ENCODE peak calls at places on chromosomes 3 and 15, in five cellular contexts. H is activated T-cell treated with anti-CD3 and anti-CD28 coated beads, Interleukin-2, amount 50 U/mL, for 24 hours; S is heart left ventricle; Y is Right ventricle myocardium superior; I is fibroblast of lung. K is an unnamed sample.

GRCh38 chr15:59688383-59688887 is 685 bp downstream of the BNIP2 start:
- DNase-seq in Y (no peak), S (no peak), H (no peak), I (peak), K (peak)

GRCh38 chr15:40412095-40412759 is 6.6 kb downstream of the IVD start:
- DNase-seq in Y (no peak), H (no peak), S (no peak), I (no peak), K (no peak)

GRCh38 chr15:70156781-70157261 is 59.1 kb upstream of the TLE3 start:
- DNase-seq in Y (peak), H (no peak), S (peak), I (peak), K (peak)

GRCh38 chr15:52790166-52790708 is at the start of gene ONECUT1:
- DNase-seq in Y (peak), H (peak), I (peak), S (no peak), K (peak)

GRCh38 chr3:128605091-128606046 is 45.2 kb downstream of the RPN1 start:
- DNase-seq in H (no peak), S (no peak), Y (no peak), I (no peak), K (no peak)

GRCh38 chr3:171650193-171650592 is 160.1 kb downstream of the PLD1 start:
- DNase-seq in H (no peak), I (no peak), S (no peak), Y (no peak), K (no peak)

GRCh38 chr3:159058859-159059258 is 257.0 kb downstream of the MFSD1 start:
- DNase-seq in I (no peak), Y (no peak), S (no peak), H (no peak), K (no peak)

GRCh38 chr15:73190189-73190601 is 137.9 kb downstream of the NEO1 start:
- DNase-seq in S (no peak), I (peak), Y (no peak), H (no peak), K (no peak)

GRCh38 chr3:136276049-136276755 is 26.1 kb downstream of the PCCB start:
- DNase-seq in S (no peak), Y (no peak), I (peak), H (no peak), K (no peak)

GRCh38 chr3:4531478-4532025 is 38.4 kb downstream of the ITPR1 start:
- DNase-seq in S (no peak), I (peak), H (no peak), Y (no peak), K (no peak)

GRCh38 chr3:186815490-186815889 is 9.2 kb upstream of the RFC4 start:
- DNase-seq in H (no peak), S (no peak), Y (no peak), I (peak), K (peak)

GRCh38 chr15:100635406-100636071 is 33.1 kb downstream of the ASB7 start:
- DNase-seq in I (no peak), S (no peak), Y (no peak), H (no peak), K (no peak)

GRCh38 chr3:12990781-12991480 is 82.3 kb downstream of the IQSEC1 start:
- DNase-seq in I (peak), S (no peak), H (no peak), Y (peak), K (peak)

GRCh38 chr3:16174389-16174788 is at the start of gene GALNT15:
- DNase-seq in Y (peak), S (peak), H (no peak), I (peak), K (peak)

GRCh38 chr3:100810671-100811070 is 101.4 kb downstream of the TFG start:
- DNase-seq in H (no peak), Y (no peak), I (peak), S (no peak), K (peak)

GRCh38 chr3:128424508-128425069 is 42.1 kb downstream of the DNAJB8 start:
- DNase-seq in H (no peak), I (peak), S (no peak), Y (no peak), K (no peak)

GRCh38 chr3:177237206-177237605 is 39.9 kb upstream of the TBL1XR1 start:
- DNase-seq in H (no peak), I (peak), Y (no peak), S (no peak), K (no peak)

GRCh38 chr3:161925749-161926360 is 429.2 kb downstream of the OTOL1 start:
- DNase-seq in H (no peak), Y (no peak), I (no peak), S (no peak), K (no peak)

GRCh38 chr15:38226867-38227266 is 25.8 kb upstream of the SPRED1 start:
- DNase-seq in I (peak), Y (no peak), S (no peak), H (no peak), K (peak)

GRCh38 chr3:36362216-36362615 is 18.1 kb upstream of the STAC start:
- DNase-seq in I (peak), H (no peak), S (no peak), Y (no peak), K (no peak)

GRCh38 chr15:48281674-48282073 is 49.6 kb upstream of the DUT start:
- DNase-seq in H (no peak), S (no peak), Y (no peak), I (no peak), K (peak)

GRCh38 chr3:188214442-188214841 is 60.5 kb downstream of the LPP start:
- DNase-seq in H (no peak), I (peak), Y (no peak), S (no peak), K (no peak)

GRCh38 chr3:151962371-151962770 is 88.9 kb downstream of the SUCNR1 start:
- DNase-seq in I (no peak), H (no peak), Y (no peak), S (no peak), K (no peak)

GRCh38 chr3:172678068-172678467 is 32.8 kb downstream of the NCEH1 start:
- DNase-seq in I (peak), H (no peak), S (no peak), Y (no peak), K (no peak)

GRCh38 chr15:98085003-98085639 is 124.6 kb downstream of the ARRDC4 start:
- DNase-seq in H (no peak), I (peak), Y (no peak), S (no peak), K (peak)

GRCh38 chr15:56587686-56588085 is 122.7 kb upstream of the MNS1 start:
- DNase-seq in S (no peak), Y (no peak), I (peak), H (no peak), K (no peak)

GRCh38 chr3:32432711-32433530 is 41.3 kb downstream of the CMTM7 start:
- DNase-seq in H (peak), S (no peak), I (no peak), Y (no peak), K (no peak)

GRCh38 chr15:67146214-67146613 is 80.8 kb downstream of the SMAD3 start:
- DNase-seq in S (peak), I (peak), Y (peak), H (peak), K (peak)

GRCh38 chr15:52112203-52112750 is 298 bp downstream of the BCL2L10 start:
- DNase-seq in Y (peak), H (peak), S (peak), I (no peak), K (peak)

GRCh38 chr15:68210821-68211655 is 5.9 kb upstream of the CALML4 start:
- DNase-seq in S (peak), Y (peak), H (peak), I (peak), K (peak)

GRCh38 chr15:96330450-96331140 is at the start of gene NR2F2:
- DNase-seq in S (peak), H (peak), Y (peak), I (peak), K (peak)

GRCh38 chr3:167740961-167741587 is 5.6 kb downstream of the SERPINI1 start:
- DNase-seq in Y (no peak), H (no peak), I (peak), S (no peak), K (peak)

GRCh38 chr3:193262707-193263106 is 21.7 kb downstream of the PLAAT1 start:
- DNase-seq in I (no peak), S (no peak), Y (no peak), H (no peak), K (no peak)

GRCh38 chr15:62071711-62072308 is 5.0 kb downstream of the C2CD4A start:
- DNase-seq in Y (no peak), I (peak), S (no peak), H (no peak), K (no peak)

GRCh38 chr15:97680606-97681220 is 279.8 kb upstream of the ARRDC4 start:
- DNase-seq in I (no peak), S (no peak), H (no peak), Y (no peak), K (no peak)

GRCh38 chr3:138125548-138126221 is 6.5 kb downstream of the A4GNT start:
- DNase-seq in S (peak), I (peak), H (no peak), Y (no peak), K (peak)

GRCh38 chr3:116338713-116339112 is 106.6 kb downstream of the LSAMP start:
- DNase-seq in Y (no peak), I (no peak), H (no peak), S (no peak), K (no peak)

GRCh38 chr3:14203521-14204079 is 25.0 kb downstream of the LSM3 start:
- DNase-seq in Y (peak), I (peak), S (peak), H (peak), K (peak)

GRCh38 chr15:74040115-74040850 is 42.1 kb downstream of the GOLGA6A start:
- DNase-seq in H (no peak), S (peak), Y (no peak), I (peak), K (peak)

GRCh38 chr15:73936181-73936580 is 9.9 kb downstream of the LOXL1 start:
- DNase-seq in H (no peak), S (peak), I (peak), Y (peak), K (peak)

K was measured in AG08396.